ENCODE peak calls at places on chromosomes 11 and 22, in seven cellular contexts. Y is AG04450, N is ovary, Z is cardiac muscle cell, C is HCT116, I is GM06990, K is NB4. T is an unnamed sample.

GRCh38 chr11:45089251-45089650 is 57.2 kb upstream of the PRDM11 start:
- DNase-seq in Y (peak; percentile 68), N (peak; percentile 77), Z (peak; percentile 99), C (no peak), I (no peak), K (no peak), T (no peak)

GRCh38 chr22:20128902-20129746 is 2.5 kb upstream of the ZDHHC8 start:
- DNase-seq in Y (no peak), N (no peak), Z (peak; percentile 46), C (no peak), I (no peak), K (peak; percentile 54), T (no peak)

GRCh38 chr11:101428918-101429317 is 154.9 kb downstream of the TRPC6 start:
- DNase-seq in Y (no peak), N (no peak), Z (peak; percentile 29), C (peak; percentile 29), I (no peak), K (peak; percentile 26), T (no peak)

GRCh38 chr22:33869946-33870345 is 50.3 kb downstream of the LARGE1 start:
- DNase-seq in Y (no peak), N (no peak), Z (no peak), C (no peak), I (no peak), K (no peak), T (no peak)

GRCh38 chr11:76704171-76704948 is 33.8 kb upstream of the LRRC32 start:
- DNase-seq in Y (no peak), N (no peak), Z (no peak), C (no peak), I (no peak), K (no peak), T (no peak)

GRCh38 chr11:131246589-131247164 is 123.7 kb upstream of the NTM start:
- DNase-seq in Y (no peak), N (no peak), Z (peak; percentile 19), C (no peak), I (peak; percentile 4), K (peak; percentile 41), T (no peak)

GRCh38 chr11:30254307-30255298 is 23.8 kb downstream of the FSHB start:
- DNase-seq in Y (no peak), N (no peak), Z (no peak), C (no peak), I (no peak), K (no peak), T (no peak)

GRCh38 chr22:37533995-37534394 is 14.8 kb upstream of the CARD10 start:
- DNase-seq in Y (peak; percentile 65), N (no peak), Z (peak; percentile 88), C (peak; percentile 34), I (no peak), K (peak; percentile 92), T (no peak)

GRCh38 chr22:36081023-36081431 is 52.4 kb upstream of the RBFOX2 start:
- DNase-seq in Y (peak; percentile 74), N (no peak), Z (peak; percentile 62), C (no peak), I (no peak), K (no peak), T (no peak)

GRCh38 chr22:40436460-40437431 is 66.4 kb downstream of the SGSM3 start:
- DNase-seq in Y (peak; percentile 38), N (peak; percentile 57), Z (peak; percentile 78), C (peak; percentile 53), I (peak; percentile 79), K (peak; percentile 96), T (peak; percentile 50)

GRCh38 chr11:70503201-70503877 is 105.0 kb downstream of the CTTN start:
- DNase-seq in Y (no peak), N (no peak), Z (no peak), C (no peak), I (no peak), K (no peak), T (no peak)

GRCh38 chr11:89495951-89496350 is 4.8 kb upstream of the NOX4 start:
- DNase-seq in Y (peak; percentile 51), N (no peak), Z (peak; percentile 62), C (no peak), I (no peak), K (no peak), T (no peak)

GRCh38 chr11:17991799-17992433 is 20.9 kb downstream of the SERGEF start:
- DNase-seq in Y (peak; percentile 36), N (no peak), Z (peak; percentile 73), C (peak; percentile 42), I (no peak), K (peak; percentile 66), T (no peak)

GRCh38 chr11:20125927-20126326 is 34.3 kb downstream of the DBX1 start:
- DNase-seq in Y (peak; percentile 24), N (no peak), Z (peak; percentile 48), C (no peak), I (no peak), K (no peak), T (no peak)

GRCh38 chr11:7569044-7569443 is 55.2 kb downstream of the PPFIBP2 start:
- DNase-seq in Y (no peak), N (no peak), Z (no peak), C (no peak), I (no peak), K (no peak), T (no peak)

GRCh38 chr11:6735306-6735705 is 36.5 kb downstream of the OR2AG2 start:
- DNase-seq in Y (no peak), N (no peak), Z (no peak), C (no peak), I (no peak), K (peak; percentile 11), T (no peak)

GRCh38 chr11:13335319-13335718 is 57.7 kb downstream of the BMAL1 start:
- DNase-seq in Y (no peak), N (peak; percentile 74), Z (peak; percentile 81), C (no peak), I (no peak), K (peak; percentile 76), T (no peak)

GRCh38 chr11:35059040-35059439 is 79.9 kb upstream of the CD44 start:
- DNase-seq in Y (no peak), N (no peak), Z (no peak), C (no peak), I (no peak), K (peak; percentile 37), T (no peak)

GRCh38 chr11:125413226-125413625 is 82.8 kb downstream of the FEZ1 start:
- DNase-seq in Y (no peak), N (no peak), Z (no peak), C (no peak), I (no peak), K (no peak), T (no peak)

GRCh38 chr11:20035701-20036601 is 124.3 kb downstream of the DBX1 start:
- DNase-seq in Y (peak; percentile 74), N (no peak), Z (peak; percentile 66), C (no peak), I (no peak), K (peak; percentile 5), T (no peak)

GRCh38 chr11:104764718-104765045 is 133.6 kb downstream of the CASP12 start:
- DNase-seq in Y (no peak), N (no peak), Z (no peak), C (no peak), I (no peak), K (no peak), T (no peak)

GRCh38 chr11:130865091-130865771 is 51.0 kb downstream of the SNX19 start:
- DNase-seq in Y (no peak), N (no peak), Z (no peak), C (no peak), I (no peak), K (no peak), T (no peak)

GRCh38 chr22:36741204-36741793 is 34.6 kb downstream of the IFT27 start:
- DNase-seq in Y (no peak), N (no peak), Z (peak; percentile 14), C (peak; percentile 46), I (no peak), K (peak; percentile 45), T (no peak)

GRCh38 chr11:122242731-122243130 is 126.7 kb upstream of the BLID start:
- DNase-seq in Y (no peak), N (no peak), Z (no peak), C (no peak), I (no peak), K (no peak), T (no peak)

DNA sequence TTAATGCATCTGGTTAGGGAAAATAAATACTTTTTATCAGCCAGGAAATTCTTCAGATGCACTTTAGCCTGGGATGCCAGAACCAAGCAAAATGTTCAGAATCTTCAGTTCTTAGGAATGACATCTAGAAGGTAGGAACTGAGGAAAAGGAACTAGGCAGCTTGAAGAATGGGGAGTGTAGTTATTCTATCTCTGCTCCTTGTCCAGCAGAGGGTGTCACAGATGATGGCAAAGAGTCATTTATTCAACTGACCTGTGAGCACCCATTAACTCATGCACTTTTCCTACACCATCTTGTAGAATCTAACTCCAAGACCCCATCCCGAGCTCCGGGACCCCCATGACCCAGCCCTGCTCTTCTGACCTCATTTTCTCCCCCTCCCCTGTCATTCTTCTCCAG is 122.1 kb upstream of the ISX start:
- DNase-seq in Y (no peak), N (no peak), Z (no peak), C (no peak), I (no peak), K (peak; percentile 10), T (no peak)
- TF ChIP-seq CTCF in Y (no peak), N (no peak), Z (no peak), C (peak; percentile 28), I (peak; percentile 37), K (no peak), T (no peak)

GRCh38 chr11:9906043-9906791 is 242.3 kb downstream of the SWAP70 start:
- DNase-seq in Y (peak; percentile 79), N (no peak), Z (peak; percentile 89), C (peak; percentile 67), I (no peak), K (no peak), T (no peak)

GRCh38 chr11:9905562-9905961 is 241.7 kb downstream of the SWAP70 start:
- DNase-seq in Y (no peak), N (no peak), Z (no peak), C (no peak), I (no peak), K (no peak), T (no peak)

GRCh38 chr11:9901931-9902330 is 238.1 kb downstream of the SWAP70 start:
- DNase-seq in Y (no peak), N (no peak), Z (no peak), C (no peak), I (no peak), K (no peak), T (no peak)

GRCh38 chr11:9903579-9903978 is 239.7 kb downstream of the SWAP70 start:
- DNase-seq in Y (no peak), N (no peak), Z (no peak), C (no peak), I (no peak), K (no peak), T (no peak)
- TF ChIP-seq CTCF in Y (no peak), N (no peak), Z (no peak), C (no peak), I (no peak), K (no peak), T (no peak)

DNA sequence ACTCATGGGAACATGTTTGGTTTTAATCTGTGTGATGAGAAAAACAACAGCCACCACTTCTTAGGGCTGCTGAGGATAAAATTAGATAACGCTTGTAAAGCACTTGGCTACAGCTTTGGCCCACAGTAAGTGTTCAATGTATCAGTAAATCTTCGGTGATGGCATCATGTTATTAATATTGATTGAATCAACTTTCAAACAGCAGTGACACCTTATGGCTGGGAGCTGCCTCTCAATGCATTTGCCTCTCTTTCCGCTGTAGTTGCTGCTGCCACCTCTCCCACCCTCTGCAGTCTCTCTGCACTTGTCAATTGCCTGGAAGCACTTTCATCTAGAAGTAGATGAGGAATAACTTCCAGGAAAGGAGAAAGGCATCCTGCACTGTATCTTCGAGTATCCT is 491.1 kb downstream of the OPCML start:
- DNase-seq in Y (no peak), N (no peak), Z (no peak), C (no peak), I (no peak), K (no peak), T (no peak)
- TF ChIP-seq CTCF in Y (no peak), N (no peak), Z (no peak), C (no peak), I (no peak), K (no peak), T (no peak)

GRCh38 chr11:81497202-81497804 is 1236.4 kb downstream of the FAM181B start:
- DNase-seq in Y (peak; percentile 1), N (no peak), Z (peak; percentile 27), C (peak; percentile 0), I (peak; percentile 3), K (peak; percentile 61), T (no peak)
- TF ChIP-seq CTCF in Y (peak; percentile 65), N (no peak), Z (peak; percentile 47), C (peak; percentile 67), I (peak; percentile 63), K (peak; percentile 57), T (no peak)

T was measured in activated B cell treated with CpG ODN at 0.5 μM for 24 hours.